ENCODE peak calls at places on chromosomes 5 and 9, in seven cellular contexts. P, S, E, M, J, R and V are unnamed samples.

GRCh38 chr5:54518146-54519082 is 855 bp downstream of the SNX18 start:
- DNase-seq in P (peak), S (peak), E (peak), M (peak), J (no peak), R (peak), V (peak)

GRCh38 chr5:142178651-142179050 is 70.1 kb downstream of the NDFIP1 start:
- DNase-seq in P (no peak), S (no peak), E (peak), M (no peak), J (no peak), R (no peak), V (no peak)

GRCh38 chr9:69109152-69109551 is 64.9 kb upstream of the TJP2 start:
- DNase-seq in P (no peak), S (no peak), E (no peak), M (no peak), J (no peak), R (no peak), V (no peak)

GRCh38 chr9:112789493-112789892 is 38.9 kb downstream of the SNX30 start:
- DNase-seq in P (no peak), S (no peak), E (no peak), M (no peak), J (peak), R (no peak), V (no peak)

GRCh38 chr5:79416499-79416898 is 97.4 kb downstream of the HOMER1 start:
- DNase-seq in P (no peak), S (no peak), E (peak), M (peak), J (no peak), R (no peak), V (no peak)

GRCh38 chr9:123544007-123544827 is 188.2 kb downstream of the CRB2 start:
- DNase-seq in P (no peak), S (no peak), E (no peak), M (peak), J (peak), R (no peak), V (peak)

GRCh38 chr5:3875144-3875543 is 279.5 kb downstream of the IRX1 start:
- DNase-seq in P (no peak), S (no peak), E (no peak), M (no peak), J (no peak), R (no peak), V (no peak)

GRCh38 chr9:5265939-5266338 is 34.7 kb downstream of the INSL4 start:
- DNase-seq in P (no peak), S (peak), E (no peak), M (no peak), J (no peak), R (no peak), V (no peak)

GRCh38 chr5:53151713-53152458 is 42.3 kb upstream of the MOCS2 start:
- DNase-seq in P (no peak), S (no peak), E (no peak), M (peak), J (peak), R (no peak), V (no peak)

GRCh38 chr5:375921-376871 is 54.7 kb downstream of the AHRR start:
- DNase-seq in P (peak), S (peak), E (peak), M (no peak), J (no peak), R (no peak), V (no peak)

GRCh38 chr9:94675008-94675841 is 35.9 kb upstream of the FBP1 start:
- DNase-seq in P (no peak), S (no peak), E (no peak), M (no peak), J (peak), R (no peak), V (no peak)